ENCODE peak calls at places on chromosomes 5 and 9, in six cellular contexts. X, J, B, T, O and Z are unnamed samples. For H3K4me1 and H3K9me3, the result is how much of the 10 kb centered on the place peaks cover.

GRCh38 chr5:54654211-54654610 is 136.7 kb downstream of the SNX18 start:
- DNase-seq in X (no peak), T (no peak), B (no peak), O (no peak), J (no peak), Z (no peak)

GRCh38 chr5:138506370-138507113 is 36.5 kb downstream of the ETF1 start:
- DNase-seq in O (no peak), J (no peak), B (no peak), T (no peak), X (no peak), Z (no peak)

GRCh38 chr5:912356-913091 is 19.8 kb downstream of the TRIP13 start:
- DNase-seq in B (peak), O (no peak), J (no peak), X (no peak), T (no peak), Z (peak)

GRCh38 chr9:136796238-136796774 is at the start of gene CCDC183:
- DNase-seq in T (no peak), B (no peak), O (no peak), X (no peak), J (no peak), Z (no peak)

GRCh38 chr5:122864842-122865241 is 19.4 kb downstream of the SNX24 start:
- DNase-seq in B (no peak), O (no peak), X (no peak), J (no peak), T (no peak), Z (no peak)

GRCh38 chr5:147949711-147950573 is 43.6 kb upstream of the C5orf46 start:
- DNase-seq in B (peak), X (peak), O (no peak), J (no peak), T (no peak), Z (peak)

GRCh38 chr9:80932181-80932580 is 757.2 kb downstream of the TLE1 start:
- DNase-seq in J (no peak), B (no peak), T (no peak), O (no peak), X (no peak), Z (no peak)

GRCh38 chr9:13125261-13125660 is 154.2 kb downstream of the MPDZ start:
- DNase-seq in J (no peak), T (no peak), B (no peak), X (no peak), O (no peak), Z (no peak)

GRCh38 chr5:88665750-88666215 is 217.2 kb downstream of the MEF2C start:
- DNase-seq in J (no peak), O (no peak), B (peak), T (no peak), X (no peak), Z (no peak)

GRCh38 chr5:123997354-123998215 is 485.6 kb downstream of the CSNK1G3 start:
- DNase-seq in J (no peak), X (no peak), O (no peak), B (no peak), T (no peak), Z (no peak)

GRCh38 chr5:150549735-150550134 is 41.8 kb downstream of the NDST1 start:
- DNase-seq in B (no peak), J (no peak), O (no peak), T (no peak), X (no peak), Z (no peak)

GRCh38 chr5:150598821-150599273 is 41.6 kb upstream of the SYNPO start:
- DNase-seq in X (no peak), J (no peak), T (no peak), B (no peak), O (no peak), Z (no peak)

GRCh38 chr5:166240705-166241104 is 2050.7 kb upstream of the WWC1 start:
- DNase-seq in X (no peak), B (no peak), J (no peak), T (no peak), O (no peak), Z (no peak)

GRCh38 chr5:63053019-63053638 is 474.5 kb downstream of the LRRC70 start:
- DNase-seq in T (peak), J (peak), O (no peak), X (no peak), B (no peak), Z (no peak)

GRCh38 chr5:9533577-9534334 is 12.1 kb downstream of the SEMA5A start:
- DNase-seq in B (no peak), O (no peak), T (no peak), J (no peak), X (no peak), Z (no peak)

GRCh38 chr9:35733109-35733541 is 659 bp downstream of the CREB3 start:
- DNase-seq in J (no peak), X (peak), O (peak), T (no peak), B (peak), Z (no peak)

GRCh38 chr5:167573274-167574127 is 717.9 kb upstream of the WWC1 start:
- DNase-seq in J (peak), T (peak), B (peak), X (peak), O (no peak), Z (no peak)

GRCh38 chr9:117678882-117679281 is 25.3 kb upstream of the TLR4 start:
- DNase-seq in O (peak), X (no peak), B (no peak), J (no peak), T (no peak), Z (no peak)

GRCh38 chr9:128912270-128912853 is 8.4 kb upstream of the PHYHD1 start:
- DNase-seq in B (peak), O (no peak), T (no peak), X (no peak), J (no peak), Z (no peak)

GRCh38 chr9:29750062-29750461 is 2176.8 kb upstream of the C9orf72 start:
- DNase-seq in X (no peak), O (no peak), J (no peak), T (no peak), B (no peak), Z (no peak)

GRCh38 chr5:124420952-124421351 is 325.5 kb downstream of the ZNF608 start:
- DNase-seq in B (no peak), T (no peak), X (no peak), J (no peak), O (no peak), Z (no peak)

GRCh38 chr9:129416831-129417604 is 203.9 kb downstream of the C9orf50 start:
- DNase-seq in O (no peak), T (peak), B (peak), J (no peak), X (no peak), Z (no peak)

GRCh38 chr5:343461-344401 is 22.2 kb downstream of the AHRR start:
- DNase-seq in J (no peak), T (peak), B (peak), X (peak), O (peak), Z (peak)

GRCh38 chr5:112933651-112934365 is 11.8 kb upstream of the REEP5 start:
- DNase-seq in X (no peak), T (no peak), O (no peak), B (no peak), J (no peak), Z (no peak)

GRCh38 chr5:16992006-16992405 is 55.9 kb upstream of the MYO10 start:
- DNase-seq in J (no peak), X (no peak), T (no peak), O (no peak), B (no peak), Z (no peak)

GRCh38 chr5:157744055-157745011 is 821 bp downstream of the LSM11 start:
- DNase-seq in X (peak), O (peak), J (no peak), B (no peak), T (peak), Z (peak)

GRCh38 chr5:97044057-97044456 is 98.4 kb downstream of the LIX1 start:
- DNase-seq in X (peak), T (peak), B (peak), O (peak), J (peak), Z (no peak)

GRCh38 chr9:82057805-82058204 is 69.2 kb downstream of the SPATA31D1 start:
- DNase-seq in T (no peak), X (no peak), O (no peak), B (no peak), J (no peak), Z (no peak)

GRCh38 chr9:82201186-82201585 is 212.6 kb downstream of the SPATA31D1 start:
- DNase-seq in T (no peak), B (no peak), X (no peak), O (no peak), J (no peak), Z (no peak)

GRCh38 chr9:98399950-98400683 is 144.7 kb upstream of the TBC1D2 start:
- DNase-seq in B (no peak), J (no peak), O (no peak), X (no peak), T (no peak), Z (no peak)

GRCh38 chr9:9612270-9612669 is 1000.5 kb downstream of the PTPRD start:
- DNase-seq in T (no peak), B (no peak), X (no peak), O (peak), J (no peak), Z (no peak)

GRCh38 chr9:101628173-101628572 is 33.4 kb upstream of the PPP3R2 start:
- DNase-seq in B (no peak), J (no peak), X (peak), O (no peak), T (no peak), Z (no peak)

GRCh38 chr5:141510850-141511718 is 22.2 kb downstream of the PCDHGC5 start:
- DNase-seq in B (no peak), T (peak), J (no peak), X (no peak), O (no peak), Z (no peak)

GRCh38 chr5:31992377-31992776 is 181.7 kb downstream of the GOLPH3 start:
- DNase-seq in J (no peak), O (no peak), T (no peak), X (no peak), B (no peak), Z (no peak)

GRCh38 chr5:143259254-143259605 is 144.3 kb downstream of the NR3C1 start:
- DNase-seq in B (no peak), T (no peak), X (no peak), O (no peak), J (no peak), Z (no peak)

GRCh38 chr5:88824892-88825781 is 57.8 kb downstream of the MEF2C start:
- DNase-seq in B (no peak), O (no peak), T (no peak), X (no peak), J (no peak), Z (no peak)

GRCh38 chr5:10218658-10219057 is 31.0 kb downstream of the ATPSCKMT start:
- DNase-seq in X (no peak), O (no peak), T (no peak), J (no peak), B (no peak), Z (no peak)

DNA sequence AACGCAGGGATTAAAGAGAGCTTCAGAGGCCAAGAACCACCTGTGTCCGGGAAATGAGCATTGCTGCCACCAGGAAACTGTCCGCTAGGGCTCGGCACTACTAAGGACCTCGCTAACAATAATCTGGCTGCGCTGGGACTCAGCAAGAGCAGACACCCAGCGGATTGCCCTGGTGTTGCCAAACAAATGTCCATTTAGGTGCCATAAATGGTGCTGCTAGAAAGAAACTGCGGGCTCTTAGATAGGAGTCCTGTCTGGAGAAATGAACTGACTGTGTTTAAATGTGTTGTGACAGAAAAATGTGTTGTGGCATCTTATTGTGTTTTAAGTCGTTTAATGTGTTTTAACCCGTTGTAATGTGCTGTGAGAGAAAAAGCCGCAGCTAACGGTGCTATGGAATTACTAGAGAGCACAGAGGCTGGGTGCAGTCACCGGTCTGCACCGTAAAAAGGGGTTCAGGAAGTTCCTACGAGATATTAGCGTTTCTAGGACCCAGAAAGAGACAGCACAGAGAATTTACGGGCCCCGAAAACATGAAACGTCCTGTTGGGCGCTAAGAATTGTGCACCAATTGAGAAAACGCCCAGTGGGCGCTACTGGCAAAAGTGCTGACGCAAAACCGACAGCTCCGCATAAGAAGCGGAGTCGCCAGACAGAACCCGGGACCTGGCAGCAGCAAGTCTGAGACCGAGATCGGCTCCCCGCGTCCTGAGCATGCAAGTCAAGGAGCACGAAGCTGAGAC is 90.6 kb downstream of the ANXA2R start:
- DNase-seq in B (no peak), X (no peak), J (peak), O (peak), T (peak), Z (peak)
- H3K27ac ChIP-seq in B (no peak), X (no peak), J (no peak), O (peak), T (peak), Z (peak)

DNA sequence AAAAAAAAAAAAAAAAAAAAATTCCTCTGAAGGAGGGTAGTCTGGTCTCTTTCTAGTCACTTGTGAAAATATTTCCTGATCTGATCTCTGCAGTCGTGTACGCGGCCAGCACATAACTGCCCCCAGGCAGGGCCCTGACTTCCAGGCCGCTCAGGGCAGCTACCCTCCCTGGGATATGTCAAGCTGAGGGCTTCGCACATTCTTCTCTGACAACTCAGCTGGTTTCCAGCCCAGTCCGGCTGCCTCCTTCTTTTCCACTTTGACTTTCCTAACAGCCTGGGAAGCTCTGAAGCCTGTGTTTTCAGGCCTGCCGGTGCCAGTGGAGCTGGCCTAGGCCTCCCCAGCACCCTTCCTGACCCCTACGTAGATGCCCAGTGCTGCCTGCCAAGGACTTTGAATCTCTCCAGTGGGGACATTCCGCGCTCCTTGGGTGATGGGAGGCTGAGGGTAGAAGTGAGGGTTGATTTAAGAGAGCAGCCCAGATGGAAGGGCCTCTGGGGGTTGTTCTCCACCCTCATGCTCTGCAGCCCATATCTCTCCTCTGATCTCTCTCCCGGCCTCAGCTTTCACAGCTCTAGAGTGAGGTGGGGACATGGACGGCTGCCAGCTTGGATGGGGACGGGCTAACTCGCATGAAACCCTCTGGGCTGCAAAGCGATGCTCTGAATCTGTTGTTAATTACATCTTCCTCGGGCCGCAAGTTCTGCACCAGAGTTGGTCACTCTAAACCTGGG is 20.7 kb downstream of the COL5A1 start:
- DNase-seq in O (peak), B (no peak), X (peak), J (no peak), T (peak), Z (no peak)
- H3K4me1 ChIP-seq in O (under half), B (under half), X (half or more), J (under half), T (under half), Z (under half)

GRCh38 chr9:113018247-113018646 is 6.3 kb upstream of the ZNF883 start:
- DNase-seq in T (no peak), X (no peak), O (no peak), B (no peak), J (no peak), Z (no peak)

GRCh38 chr9:113011911-113012381 is at the start of gene ZNF883:
- DNase-seq in B (peak), O (peak), T (peak), X (peak), J (peak), Z (no peak)

GRCh38 chr9:113012492-113012891 is 500 bp upstream of the ZNF883 start:
- DNase-seq in B (no peak), O (no peak), X (no peak), J (no peak), T (no peak), Z (no peak)
- H3K9me3 ChIP-seq in B (under half), O (under half), X (under half), J (under half), T (under half), Z (under half)

GRCh38 chr5:134143964-134144941 is 29.8 kb downstream of the TCF7 start:
- DNase-seq in T (peak), O (no peak), J (no peak), B (no peak), X (no peak), Z (no peak)
- H3K27ac ChIP-seq in T (no peak), O (no peak), J (no peak), B (no peak), X (no peak), Z (no peak)

DNA sequence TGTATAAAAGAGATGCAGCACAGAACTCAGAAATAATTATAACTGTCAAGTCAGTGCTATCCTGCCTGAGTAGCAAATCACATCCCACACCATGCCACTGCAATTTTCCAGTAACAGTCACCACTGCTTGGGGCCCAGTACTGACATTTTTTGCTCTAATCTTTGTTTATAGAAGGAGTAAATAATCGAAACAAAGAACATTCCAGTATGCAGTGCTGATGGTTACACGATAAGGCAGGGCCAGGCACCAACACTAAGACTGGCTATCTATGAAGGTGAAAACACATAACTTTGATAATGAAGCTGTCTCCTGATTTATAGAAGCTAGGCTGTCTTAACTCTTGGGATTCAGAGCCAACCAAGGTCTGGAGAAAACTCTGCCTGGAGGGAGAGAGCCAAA is 365.3 kb downstream of the BNC2 start:
- DNase-seq in B (no peak), X (no peak), J (no peak), T (no peak), O (no peak), Z (no peak)
- H3K4me1 ChIP-seq in B (under half), X (under half), J (under half), T (under half), O (under half), Z (under half)

DNA sequence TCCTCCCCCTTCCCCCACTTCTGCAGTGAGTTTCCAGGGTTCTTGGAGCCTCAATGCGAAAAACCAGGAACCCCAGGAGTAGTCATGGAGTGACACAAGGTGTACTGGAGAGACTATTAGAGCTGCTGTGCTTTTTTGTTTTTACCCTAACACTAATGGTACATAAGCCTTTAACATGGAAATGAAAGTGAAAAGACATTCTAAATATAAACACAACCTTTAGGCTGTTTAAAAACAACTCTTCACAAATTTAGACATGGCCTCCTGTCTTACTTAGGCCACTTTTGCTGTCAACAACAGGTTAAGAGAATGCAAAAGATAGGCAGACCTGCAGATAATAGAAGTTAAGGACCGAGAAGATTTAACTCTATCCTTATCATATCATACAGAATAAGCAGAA is 232.2 kb downstream of the DENND1A start:
- DNase-seq in O (no peak), J (no peak), B (no peak), T (no peak), X (no peak), Z (no peak)
- H3K9me3 ChIP-seq in O (under half), J (under half), B (under half), T (under half), X (under half), Z (under half)

DNA sequence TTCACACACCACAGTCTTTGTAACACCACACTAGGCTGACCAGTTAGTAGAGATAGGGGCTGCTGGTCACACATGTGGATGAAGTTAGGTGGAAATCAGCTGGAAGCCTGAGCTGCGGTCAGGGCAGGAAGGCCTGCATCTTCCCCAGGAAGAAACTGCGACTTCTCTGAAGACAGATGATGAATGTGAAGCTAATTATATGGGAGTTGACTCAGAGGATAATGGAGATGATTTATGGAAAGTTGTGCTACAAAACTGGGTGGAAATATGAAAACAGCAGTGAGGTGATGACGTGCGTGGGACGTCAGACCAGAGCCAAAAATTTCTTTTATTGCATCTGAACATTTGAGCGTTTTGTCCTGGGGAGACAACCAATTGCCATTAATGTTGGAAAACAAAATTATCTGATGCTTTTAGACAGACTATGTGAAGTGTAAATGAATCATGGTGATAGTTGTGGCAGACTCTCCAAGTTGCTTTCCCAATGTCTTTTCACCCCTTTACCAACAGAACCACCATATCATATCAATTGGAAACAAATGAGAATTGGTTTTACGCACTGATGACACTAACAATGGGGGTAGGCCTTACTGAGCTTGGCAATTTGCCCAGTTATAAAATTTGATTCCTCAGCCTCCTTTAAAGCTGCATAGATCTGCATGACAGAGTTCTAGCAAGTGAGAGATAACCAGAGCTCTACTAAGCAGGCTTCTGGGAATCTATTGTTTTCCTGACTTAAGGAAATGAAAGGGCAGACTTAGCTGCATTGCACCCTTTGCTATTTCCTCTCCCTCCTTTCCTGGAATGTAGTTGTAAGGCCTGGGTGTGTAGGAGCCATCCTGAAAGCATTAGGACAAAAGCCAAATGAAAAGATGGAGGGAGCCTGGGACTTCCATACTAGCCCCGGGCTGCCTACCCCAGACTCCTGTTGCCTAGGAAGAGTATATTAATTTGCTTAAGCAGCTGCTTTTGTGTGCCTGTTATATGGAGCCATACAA is 84.0 kb downstream of the RAB3C start:
- DNase-seq in T (peak), B (peak), X (no peak), J (no peak), O (no peak), Z (no peak)
- H3K27ac ChIP-seq in T (peak), B (no peak), X (no peak), J (no peak), O (no peak), Z (no peak)

GRCh38 chr5:72452515-72453259 is 54.5 kb downstream of the ZNF366 start:
- DNase-seq in J (peak), X (no peak), B (no peak), T (peak), O (peak), Z (no peak)
- H3K4me1 ChIP-seq in J (under half), X (under half), B (under half), T (under half), O (under half), Z (under half)